ENCODE peak calls at places on chromosomes 7 and 10, in four cellular contexts. One of them, this sample, is unnamed.

GRCh38 chr10:15222511-15222910 is 54.0 kb upstream of the NMT2 start:
- DNase-seq in NCI-H2107: no peak
- DNase-seq in amniotic stem cell: no peak
- DNase-seq in kidney glomerular epithelial cell: no peak
- DNase-seq in this sample: no peak

GRCh38 chr10:99742701-99743100 is 10.7 kb downstream of the CUTC start:
- DNase-seq in NCI-H2107: no peak
- DNase-seq in amniotic stem cell: no peak
- DNase-seq in kidney glomerular epithelial cell: no peak
- DNase-seq in this sample: peak; percentile 19

GRCh38 chr10:12708921-12709320 is 292.6 kb downstream of the CCDC3 start:
- DNase-seq in NCI-H2107: no peak
- DNase-seq in amniotic stem cell: no peak
- DNase-seq in kidney glomerular epithelial cell: no peak
- DNase-seq in this sample: no peak

GRCh38 chr10:17950726-17951125 is 992 bp upstream of the SLC39A12 start:
- DNase-seq in NCI-H2107: no peak
- DNase-seq in amniotic stem cell: no peak
- DNase-seq in kidney glomerular epithelial cell: no peak
- DNase-seq in this sample: no peak

GRCh38 chr10:111023060-111023459 is 53.8 kb upstream of the ADRA2A start:
- DNase-seq in NCI-H2107: no peak
- DNase-seq in amniotic stem cell: no peak
- DNase-seq in kidney glomerular epithelial cell: no peak
- DNase-seq in this sample: no peak

GRCh38 chr7:34823650-34824258 is 165.7 kb downstream of the NPSR1 start:
- DNase-seq in NCI-H2107: peak; percentile 49
- DNase-seq in amniotic stem cell: peak; percentile 5
- DNase-seq in kidney glomerular epithelial cell: peak; percentile 35
- DNase-seq in this sample: no peak

GRCh38 chr7:105173586-105173985 is 159.6 kb downstream of the KMT2E start:
- DNase-seq in NCI-H2107: no peak
- DNase-seq in amniotic stem cell: no peak
- DNase-seq in kidney glomerular epithelial cell: no peak
- DNase-seq in this sample: no peak

GRCh38 chr7:134313543-134313942 is 3.2 kb downstream of the SLC35B4 start:
- DNase-seq in NCI-H2107: no peak
- DNase-seq in amniotic stem cell: no peak
- DNase-seq in kidney glomerular epithelial cell: no peak
- DNase-seq in this sample: no peak

This sample was measured in BJ.